ENCODE peak calls at places on chromosomes 4 and X, in eight cellular contexts. G, F, V, Z, R, B, H and U are unnamed samples.

GRCh38 chr4:76690091-76690905 is 207.6 kb downstream of the SOWAHB start:
- DNase-seq in R (no peak), V (no peak), B (no peak), Z (no peak), G (peak), H (no peak), F (no peak), U (no peak)

GRCh38 chr4:103754844-103755243 is 35.1 kb upstream of the TACR3 start:
- DNase-seq in V (no peak), B (no peak), Z (no peak), R (peak), F (no peak), G (no peak), H (no peak), U (no peak)

GRCh38 chr4:87882321-87882720 is 49.6 kb downstream of the MEPE start:
- DNase-seq in R (no peak), F (no peak), G (no peak), H (no peak), V (no peak), B (no peak), Z (no peak), U (no peak)

GRCh38 chr4:168879178-168879577 is 130.9 kb downstream of the CBR4 start:
- DNase-seq in F (no peak), Z (no peak), H (no peak), R (no peak), B (no peak), V (no peak), G (no peak), U (no peak)

GRCh38 chr4:53591372-53591892 is at the start of gene LNX1:
- DNase-seq in Z (peak), R (no peak), B (no peak), H (no peak), G (no peak), V (no peak), F (no peak), U (no peak)

GRCh38 chrX:45472968-45473367 is 272.3 kb upstream of the DIPK2B start:
- DNase-seq in R (no peak), F (no peak), Z (no peak), H (no peak), B (no peak), G (no peak), V (no peak), U (no peak)

GRCh38 chr4:168511780-168512467 is 15.1 kb downstream of the PALLD start:
- DNase-seq in B (no peak), V (no peak), G (no peak), R (peak), H (peak), Z (no peak), F (no peak), U (peak)

GRCh38 chrX:68083510-68083909 is 349.8 kb downstream of the OPHN1 start:
- DNase-seq in R (no peak), Z (no peak), G (no peak), H (no peak), F (no peak), B (no peak), V (no peak), U (no peak)

GRCh38 chr4:167109859-167110258 is 124.4 kb downstream of the SPOCK3 start:
- DNase-seq in R (no peak), Z (no peak), V (no peak), H (no peak), F (no peak), B (no peak), G (no peak), U (no peak)

GRCh38 chrX:128781506-128781905 is 729.3 kb upstream of the ACTRT1 start:
- DNase-seq in G (peak), R (peak), Z (peak), B (no peak), V (peak), H (no peak), F (no peak), U (no peak)

GRCh38 chr4:78644744-78645330 is 93.3 kb downstream of the ANXA3 start:
- DNase-seq in F (peak), H (peak), B (peak), V (peak), G (peak), Z (peak), R (peak), U (peak)

GRCh38 chrX:37871626-37872302 is 24.4 kb upstream of the DYNLT3 start:
- DNase-seq in R (peak), H (no peak), F (peak), V (no peak), Z (no peak), G (no peak), B (no peak), U (no peak)

GRCh38 chr4:113094802-113095201 is 45.3 kb downstream of the ANK2 start:
- DNase-seq in V (no peak), R (peak), H (no peak), G (no peak), B (no peak), F (no peak), Z (no peak), U (no peak)

GRCh38 chr4:152106113-152106763 is 345.4 kb upstream of the GATB start:
- DNase-seq in R (no peak), F (peak), V (no peak), B (peak), H (no peak), Z (peak), G (no peak), U (no peak)

GRCh38 chr4:101280866-101281600 is 66.3 kb downstream of the PPP3CA start:
- DNase-seq in G (no peak), H (no peak), V (no peak), F (no peak), B (no peak), Z (no peak), R (no peak), U (no peak)

GRCh38 chr4:184400891-184401290 is 73.5 kb downstream of the IRF2 start:
- DNase-seq in V (no peak), B (no peak), H (no peak), Z (no peak), G (no peak), F (no peak), R (no peak), U (no peak)

GRCh38 chr4:55021214-55021613 is 104.2 kb downstream of the KDR start:
- DNase-seq in Z (no peak), R (no peak), G (no peak), B (no peak), H (no peak), F (no peak), V (no peak), U (no peak)

GRCh38 chr4:190020790-190021717 is 6.0 kb downstream of the FRG2 start:
- DNase-seq in F (no peak), H (no peak), G (no peak), V (peak), B (peak), R (no peak), Z (peak), U (no peak)

GRCh38 chr4:167854881-167855280 is 237.5 kb upstream of the ANXA10 start:
- DNase-seq in F (no peak), G (no peak), R (no peak), Z (no peak), V (no peak), B (no peak), H (no peak), U (no peak)